ENCODE peak calls at places on chromosomes 2 and 18, in six cellular contexts. K, W, V, I, Q and D are unnamed samples.

GRCh38 chr2:143157001-143157798 is 28.0 kb downstream of the ARHGAP15 start:
- DNase-seq in K (no peak), W (no peak), V (no peak), I (no peak), Q (no peak), D (no peak)

GRCh38 chr2:191402966-191403565 is 157.9 kb downstream of the MYO1B start:
- DNase-seq in K (no peak), W (no peak), V (no peak), I (no peak), Q (no peak), D (no peak)

GRCh38 chr2:26692814-26693286 is 328 bp downstream of the KCNK3 start:
- DNase-seq in K (no peak), W (peak; percentile 38), V (no peak), I (peak; percentile 47), Q (no peak), D (no peak)

GRCh38 chr2:240817496-240818292 is 2.3 kb downstream of the KIF1A start:
- DNase-seq in K (no peak), W (no peak), V (no peak), I (no peak), Q (no peak), D (no peak)

GRCh38 chr2:25851740-25852503 is 26.4 kb downstream of the ASXL2 start:
- DNase-seq in K (peak; percentile 75), W (peak; percentile 16), V (no peak), I (peak; percentile 86), Q (peak; percentile 40), D (peak; percentile 82)

GRCh38 chr2:152587187-152587947 is 129.9 kb downstream of the PRPF40A start:
- DNase-seq in K (peak; percentile 11), W (no peak), V (no peak), I (peak; percentile 85), Q (no peak), D (peak; percentile 15)

GRCh38 chr18:35564795-35565453 is 16.6 kb upstream of the GALNT1 start:
- DNase-seq in K (no peak), W (no peak), V (no peak), I (no peak), Q (no peak), D (no peak)

GRCh38 chr2:47172922-47173695 is 18.0 kb upstream of the STPG4 start:
- DNase-seq in K (no peak), W (no peak), V (no peak), I (no peak), Q (no peak), D (no peak)

GRCh38 chr2:120404941-120405768 is 59.2 kb downstream of the INHBB start:
- DNase-seq in K (no peak), W (no peak), V (no peak), I (no peak), Q (no peak), D (no peak)

GRCh38 chr2:1367584-1367983 is 45.7 kb upstream of the TPO start:
- DNase-seq in K (no peak), W (no peak), V (no peak), I (no peak), Q (no peak), D (no peak)

GRCh38 chr2:220227272-220227920 is 600.0 kb downstream of the SLC4A3 start:
- DNase-seq in K (no peak), W (no peak), V (no peak), I (peak; percentile 83), Q (no peak), D (peak; percentile 77)

GRCh38 chr2:128642801-128643200 is 324.1 kb upstream of the HS6ST1 start:
- DNase-seq in K (no peak), W (no peak), V (no peak), I (no peak), Q (no peak), D (no peak)

GRCh38 chr18:56542488-56542887 is 95.9 kb downstream of the TXNL1 start:
- DNase-seq in K (no peak), W (no peak), V (no peak), I (no peak), Q (no peak), D (no peak)

GRCh38 chr18:69484699-69485396 is 84.2 kb downstream of the DOK6 start:
- DNase-seq in K (no peak), W (no peak), V (no peak), I (peak; percentile 39), Q (no peak), D (no peak)

GRCh38 chr2:233838726-233839446 is 15.4 kb downstream of the HJURP start:
- DNase-seq in K (no peak), W (no peak), V (no peak), I (no peak), Q (no peak), D (no peak)

GRCh38 chr2:36271266-36271665 is 84.3 kb upstream of the CRIM1 start:
- DNase-seq in K (no peak), W (no peak), V (no peak), I (no peak), Q (no peak), D (no peak)

GRCh38 chr2:101696272-101697123 is 1.0 kb upstream of the MAP4K4 start:
- DNase-seq in K (peak; percentile 36), W (no peak), V (no peak), I (peak; percentile 30), Q (no peak), D (no peak)

GRCh38 chr2:119721043-119721442 is 38.7 kb upstream of the PTPN4 start:
- DNase-seq in K (no peak), W (no peak), V (no peak), I (no peak), Q (no peak), D (no peak)

GRCh38 chr2:125643585-125643984 is 1012.4 kb upstream of the GYPC start:
- DNase-seq in K (peak; percentile 2), W (no peak), V (no peak), I (no peak), Q (no peak), D (no peak)

GRCh38 chr2:149743842-149744468 is 156.4 kb upstream of the MMADHC start:
- DNase-seq in K (no peak), W (no peak), V (no peak), I (peak; percentile 97), Q (no peak), D (peak; percentile 95)

GRCh38 chr2:30366199-30366691 is 80.8 kb upstream of the LCLAT1 start:
- DNase-seq in K (no peak), W (no peak), V (peak; percentile 33), I (peak; percentile 31), Q (no peak), D (peak; percentile 56)

GRCh38 chr2:239236043-239236807 is 164.6 kb downstream of the HDAC4 start:
- DNase-seq in K (no peak), W (no peak), V (no peak), I (no peak), Q (no peak), D (no peak)

GRCh38 chr2:60481257-60481656 is 72.2 kb downstream of the BCL11A start:
- DNase-seq in K (no peak), W (no peak), V (no peak), I (no peak), Q (no peak), D (no peak)

GRCh38 chr2:114160263-114161001 is 270.5 kb downstream of the ACTR3 start:
- DNase-seq in K (peak; percentile 91), W (no peak), V (no peak), I (no peak), Q (no peak), D (no peak)

GRCh38 chr2:163987175-163987574 is 251.4 kb upstream of the FIGN start:
- DNase-seq in K (no peak), W (no peak), V (no peak), I (no peak), Q (no peak), D (no peak)

GRCh38 chr2:215548714-215549113 is 112.8 kb upstream of the FN1 start:
- DNase-seq in K (no peak), W (no peak), V (no peak), I (peak; percentile 26), Q (no peak), D (no peak)

GRCh38 chr18:78376036-78376435 is 603.6 kb upstream of the SALL3 start:
- DNase-seq in K (no peak), W (no peak), V (no peak), I (no peak), Q (no peak), D (no peak)

GRCh38 chr18:22211660-22212059 is 42.3 kb downstream of the GATA6 start:
- DNase-seq in K (no peak), W (no peak), V (no peak), I (no peak), Q (no peak), D (no peak)

GRCh38 chr2:105324732-105325131 is 4.8 kb downstream of the TGFBRAP1 start:
- DNase-seq in K (no peak), W (no peak), V (no peak), I (peak; percentile 87), Q (no peak), D (peak; percentile 67)

GRCh38 chr18:79366177-79367094 is 29.3 kb upstream of the NFATC1 start:
- DNase-seq in K (no peak), W (no peak), V (no peak), I (no peak), Q (no peak), D (peak; percentile 20)

GRCh38 chr2:30964334-30964733 is 157.1 kb upstream of the CAPN13 start:
- DNase-seq in K (no peak), W (no peak), V (no peak), I (no peak), Q (no peak), D (no peak)